ENCODE peak calls at places on chromosomes 7 and 10, in six cellular contexts. O, E, A, P, S and Z are unnamed samples. For H3K9me2, the result is how much of the 10 kb centered on the place peaks cover.

GRCh38 chr7:150931199-150931869 is 46.8 kb downstream of the KCNH2 start:
- DNase-seq in O (no peak), E (no peak), A (peak), P (no peak), S (no peak), Z (no peak)

GRCh38 chr10:8058274-8059111 is 4.0 kb downstream of the GATA3 start:
- DNase-seq in O (no peak), E (no peak), A (no peak), P (no peak), S (no peak), Z (no peak)

GRCh38 chr7:33050425-33051318 is 11.9 kb downstream of the NT5C3A start:
- DNase-seq in O (peak), E (no peak), A (peak), P (peak), S (peak), Z (peak)

GRCh38 chr10:36232935-36233334 is 590.8 kb upstream of the FZD8 start:
- DNase-seq in O (no peak), E (no peak), A (no peak), P (no peak), S (no peak), Z (no peak)

GRCh38 chr7:95478139-95479037 is 7.4 kb upstream of the ASB4 start:
- DNase-seq in O (no peak), E (no peak), A (no peak), P (peak), S (no peak), Z (no peak)

GRCh38 chr10:19832624-19833507 is 16.6 kb downstream of the PLXDC2 start:
- DNase-seq in O (no peak), E (no peak), A (no peak), P (no peak), S (no peak), Z (no peak)

GRCh38 chr7:111690364-111691111 is 128.2 kb upstream of the IMMP2L start:
- DNase-seq in O (no peak), E (no peak), A (no peak), P (no peak), S (no peak), Z (no peak)

GRCh38 chr10:5888352-5888751 is 1.3 kb downstream of the ANKRD16 start:
- DNase-seq in O (no peak), E (no peak), A (no peak), P (no peak), S (peak), Z (peak)

GRCh38 chr10:124641282-124642075 is 102.7 kb downstream of the FAM53B start:
- DNase-seq in O (no peak), E (no peak), A (peak), P (peak), S (no peak), Z (no peak)

GRCh38 chr10:58991842-58992241 is 184.6 kb upstream of the PHYHIPL start:
- DNase-seq in O (no peak), E (no peak), A (no peak), P (no peak), S (no peak), Z (no peak)

GRCh38 chr7:46955526-46955925 is 626.4 kb downstream of the TNS3 start:
- DNase-seq in O (no peak), E (no peak), A (no peak), P (no peak), S (no peak), Z (no peak)

GRCh38 chr10:104920476-104920875 is 279.4 kb downstream of the SORCS3 start:
- DNase-seq in O (no peak), E (no peak), A (no peak), P (no peak), S (no peak), Z (no peak)

GRCh38 chr10:35546824-35547225 is 58.3 kb upstream of the GJD4 start:
- DNase-seq in O (no peak), E (peak), A (no peak), P (peak), S (peak), Z (no peak)

GRCh38 chr7:140695381-140695780 is 1.1 kb upstream of the NDUFB2 start:
- DNase-seq in O (no peak), E (no peak), A (no peak), P (no peak), S (no peak), Z (no peak)

GRCh38 chr7:11539853-11540252 is 292.1 kb downstream of the THSD7A start:
- DNase-seq in O (no peak), E (no peak), A (no peak), P (no peak), S (no peak), Z (peak)

GRCh38 chr10:88994034-88994433 is 3.4 kb downstream of the FAS start:
- DNase-seq in O (no peak), E (no peak), A (no peak), P (no peak), S (no peak), Z (no peak)

GRCh38 chr7:66296001-66296521 is 90.9 kb downstream of the TPST1 start:
- DNase-seq in O (no peak), E (no peak), A (no peak), P (no peak), S (no peak), Z (no peak)

GRCh38 chr7:108415821-108416536 is 40.3 kb downstream of the NRCAM start:
- DNase-seq in O (no peak), E (peak), A (peak), P (no peak), S (peak), Z (peak)

GRCh38 chr10:48463318-48464003 is 141.4 kb downstream of the ARHGAP22 start:
- DNase-seq in O (no peak), E (peak), A (peak), P (peak), S (no peak), Z (no peak)

GRCh38 chr7:128932862-128933821 is 4.6 kb upstream of the IRF5 start:
- DNase-seq in O (no peak), E (no peak), A (no peak), P (no peak), S (no peak), Z (peak)

GRCh38 chr7:5594616-5595544 is 171.2 kb upstream of the TNRC18 start:
- DNase-seq in O (no peak), E (no peak), A (peak), P (peak), S (peak), Z (no peak)

GRCh38 chr7:22675917-22676343 is 51.1 kb upstream of the IL6 start:
- DNase-seq in O (no peak), E (no peak), A (no peak), P (peak), S (no peak), Z (no peak)

GRCh38 chr7:945147-945555 is 9.3 kb downstream of the ADAP1 start:
- DNase-seq in O (no peak), E (peak), A (no peak), P (no peak), S (no peak), Z (no peak)

GRCh38 chr7:68107256-68107655 is 1110.6 kb downstream of the TYW1 start:
- DNase-seq in O (no peak), E (no peak), A (peak), P (no peak), S (no peak), Z (no peak)

GRCh38 chr7:104862719-104863118 is 151.3 kb upstream of the KMT2E start:
- DNase-seq in O (peak), E (peak), A (peak), P (peak), S (peak), Z (peak)

GRCh38 chr7:139943391-139943790 is 114.3 kb downstream of the TBXAS1 start:
- DNase-seq in O (no peak), E (no peak), A (peak), P (no peak), S (no peak), Z (no peak)

GRCh38 chr10:24706479-24707118 is 17.1 kb downstream of the ARHGAP21 start:
- DNase-seq in O (no peak), E (no peak), A (peak), P (peak), S (peak), Z (no peak)

GRCh38 chr10:113614304-113614703 is 49.5 kb downstream of the NRAP start:
- DNase-seq in O (no peak), E (no peak), A (no peak), P (no peak), S (no peak), Z (no peak)

GRCh38 chr7:29337628-29338116 is 143.1 kb downstream of the CHN2 start:
- DNase-seq in O (no peak), E (no peak), A (no peak), P (no peak), S (no peak), Z (no peak)

GRCh38 chr7:115066634-115067033 is 144.7 kb downstream of the MDFIC start:
- DNase-seq in O (no peak), E (no peak), A (no peak), P (no peak), S (no peak), Z (no peak)

GRCh38 chr10:26946103-26946907 is 85.5 kb upstream of the ABI1 start:
- DNase-seq in O (no peak), E (peak), A (no peak), P (no peak), S (peak), Z (no peak)

GRCh38 chr10:102186128-102186527 is 33.9 kb downstream of the NOLC1 start:
- DNase-seq in O (no peak), E (no peak), A (no peak), P (no peak), S (no peak), Z (no peak)

GRCh38 chr7:156545989-156546388 is 94.6 kb upstream of the RNF32 start:
- DNase-seq in O (no peak), E (no peak), A (no peak), P (no peak), S (no peak), Z (no peak)

GRCh38 chr7:31734456-31734855 is 47.4 kb downstream of the PPP1R17 start:
- DNase-seq in O (no peak), E (no peak), A (no peak), P (no peak), S (no peak), Z (no peak)

GRCh38 chr7:97064972-97065587 is 40.4 kb upstream of the DLX5 start:
- DNase-seq in O (peak), E (peak), A (peak), P (peak), S (peak), Z (peak)

GRCh38 chr7:368651-369475 is 78.9 kb downstream of the FOXL3 start:
- DNase-seq in O (no peak), E (no peak), A (no peak), P (no peak), S (no peak), Z (no peak)

GRCh38 chr7:92904292-92905131 is 68.1 kb upstream of the CDK6 start:
- DNase-seq in O (peak), E (peak), A (peak), P (peak), S (peak), Z (no peak)

GRCh38 chr10:18545626-18546025 is 105.8 kb downstream of the NSUN6 start:
- DNase-seq in O (no peak), E (no peak), A (peak), P (no peak), S (no peak), Z (no peak)

GRCh38 chr7:77293046-77293445 is 93.4 kb upstream of the FGL2 start:
- DNase-seq in O (no peak), E (no peak), A (no peak), P (no peak), S (no peak), Z (no peak)
- TF ChIP-seq CTCF in O (no peak), E (no peak), A (peak), P (no peak), S (peak), Z (peak)

GRCh38 chr7:131898418-131898817 is 342.0 kb upstream of the PODXL start:
- DNase-seq in O (no peak), E (no peak), A (no peak), P (no peak), S (peak), Z (no peak)

GRCh38 chr7:131899271-131900030 is 343.0 kb upstream of the PODXL start:
- DNase-seq in O (no peak), E (no peak), A (no peak), P (no peak), S (no peak), Z (no peak)

GRCh38 chr7:131897016-131897789 is 340.8 kb upstream of the PODXL start:
- DNase-seq in O (peak), E (no peak), A (peak), P (no peak), S (peak), Z (no peak)

GRCh38 chr7:131896189-131896855 is 339.9 kb upstream of the PODXL start:
- DNase-seq in O (no peak), E (no peak), A (no peak), P (no peak), S (no peak), Z (no peak)

DNA sequence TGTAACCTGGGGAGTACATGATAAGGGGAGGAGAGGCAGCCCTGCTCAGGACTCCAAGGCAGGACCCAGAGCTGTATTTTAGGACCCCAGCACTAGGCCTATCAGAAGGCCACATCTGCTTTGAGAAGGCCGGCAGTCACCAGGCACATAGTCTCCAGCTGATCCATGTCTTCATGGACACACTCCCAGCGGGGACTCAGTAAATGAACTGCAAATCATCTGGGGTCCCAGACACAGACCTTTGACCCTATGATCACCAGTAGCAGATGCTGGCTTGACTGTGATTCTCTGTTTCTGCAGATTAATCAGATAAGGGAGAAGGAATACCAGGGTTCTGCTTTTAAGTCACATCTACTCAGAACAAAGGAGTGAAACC is 341.4 kb upstream of the PODXL start:
- DNase-seq in O (no peak), E (no peak), A (no peak), P (no peak), S (no peak), Z (no peak)
- H3K9me2 ChIP-seq in O (under half), E (under half), A (under half), P (under half), S (under half), Z (under half)

DNA sequence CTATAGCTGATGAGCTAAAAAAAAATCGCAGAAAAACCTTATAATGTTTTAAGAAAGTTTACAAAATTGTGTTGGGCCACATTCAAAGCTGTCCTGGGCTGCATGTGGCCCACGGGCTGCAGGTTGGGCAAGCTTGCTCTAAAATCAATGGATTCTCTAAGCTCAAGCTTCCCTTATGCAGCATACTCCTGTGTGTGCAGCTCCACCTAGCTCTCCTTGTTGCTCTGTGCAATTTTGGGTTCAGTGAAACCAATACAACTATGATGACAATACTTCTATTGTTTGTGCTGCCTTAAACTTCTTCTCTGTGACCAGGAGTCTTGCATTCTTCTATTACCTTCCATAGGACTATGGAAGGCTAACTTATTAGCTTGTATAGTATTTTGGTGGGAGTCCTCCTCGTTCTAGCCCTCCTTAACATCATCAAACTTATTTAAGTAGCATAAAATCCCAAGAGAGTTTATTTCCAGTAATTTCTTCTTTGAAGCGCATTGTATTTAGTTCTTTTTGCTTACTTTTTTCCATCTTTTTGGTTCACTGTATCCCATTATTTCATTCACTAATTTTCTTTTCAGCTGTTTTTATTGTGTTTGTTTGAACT is 170.9 kb upstream of the SMIM30 start:
- DNase-seq in O (peak), E (no peak), A (peak), P (peak), S (peak), Z (peak)
- TF ChIP-seq CTCF in O (peak), E (peak), A (peak), P (peak), S (peak), Z (peak)

GRCh38 chr10:100879741-100880360 is 32.9 kb upstream of the SLF2 start:
- DNase-seq in O (no peak), E (peak), A (no peak), P (no peak), S (no peak), Z (no peak)

GRCh38 chr10:100882681-100883321 is 30.0 kb upstream of the SLF2 start:
- DNase-seq in O (no peak), E (no peak), A (no peak), P (no peak), S (no peak), Z (no peak)

GRCh38 chr10:100883322-100883821 is 29.4 kb upstream of the SLF2 start:
- DNase-seq in O (no peak), E (no peak), A (no peak), P (no peak), S (no peak), Z (no peak)

GRCh38 chr10:100882251-100882643 is 30.5 kb upstream of the SLF2 start:
- DNase-seq in O (no peak), E (no peak), A (no peak), P (no peak), S (no peak), Z (no peak)

DNA sequence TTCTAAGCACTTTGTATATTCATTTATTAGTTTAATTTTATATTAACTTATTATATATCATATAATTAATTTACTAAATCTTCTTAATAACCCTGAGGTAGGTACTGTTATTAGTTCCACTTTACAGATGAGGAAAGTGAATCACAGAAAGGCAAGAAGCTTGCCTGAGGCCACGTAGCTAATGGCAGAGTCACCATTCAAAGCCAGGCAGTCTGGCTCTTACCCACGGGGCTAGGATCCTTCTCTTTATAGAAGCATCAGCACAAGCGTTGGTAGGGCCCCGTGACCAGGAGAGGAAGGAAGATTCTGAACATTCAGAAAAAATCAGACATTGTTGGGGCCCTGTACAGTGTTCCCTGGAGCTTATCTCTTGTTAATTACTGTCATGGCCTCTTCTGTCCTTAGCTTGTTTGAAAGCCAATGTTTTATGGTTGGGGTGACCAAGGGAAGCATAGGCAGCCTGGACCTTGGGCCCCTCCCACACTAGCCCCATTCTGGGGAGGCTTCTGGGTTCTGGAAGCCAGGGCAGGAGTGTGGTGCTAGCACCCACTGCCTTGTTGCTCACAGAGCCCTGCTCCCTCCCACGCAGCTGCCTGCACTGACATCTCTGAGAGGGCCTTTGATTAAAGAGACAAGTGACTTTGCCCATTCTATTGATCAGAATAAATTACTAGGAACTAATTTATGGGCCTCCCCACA is 31.1 kb upstream of the SLF2 start:
- DNase-seq in O (no peak), E (no peak), A (no peak), P (no peak), S (no peak), Z (no peak)
- H3K9me2 ChIP-seq in O (under half), E (under half), A (under half), P (under half), S (under half), Z (under half)

DNA sequence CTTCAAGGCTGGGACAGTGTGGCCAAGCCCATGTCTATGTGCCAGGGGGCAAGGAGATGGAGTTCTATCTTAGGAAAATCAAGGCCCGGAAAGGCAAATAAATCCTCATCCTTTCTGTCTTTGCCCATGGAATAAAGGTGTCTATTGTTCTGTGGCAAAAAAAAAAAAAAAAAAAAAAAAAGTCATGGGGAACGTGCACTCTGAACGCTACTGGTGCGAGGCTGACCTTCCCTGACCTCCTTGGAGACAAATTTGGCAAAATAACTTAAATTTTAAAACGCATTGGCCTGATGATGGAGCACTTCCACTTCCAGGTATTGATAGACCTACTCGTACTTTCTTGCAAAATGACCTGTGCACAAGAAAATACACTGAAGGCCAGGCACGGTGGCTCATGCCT is 12.2 kb upstream of the BAG3 start:
- DNase-seq in O (no peak), E (no peak), A (no peak), P (no peak), S (no peak), Z (no peak)
- TF ChIP-seq CTCF in O (no peak), E (no peak), A (no peak), P (no peak), S (no peak), Z (no peak)